ENCODE peak calls at places on chromosome 5, in eight cellular contexts. D, B, M, J, S, I, K and Z are unnamed samples.

GRCh38 chr5:141978389-141978788 is 9.5 kb downstream of the RNF14 start:
- DNase-seq in D (no peak), B (no peak), I (no peak), S (no peak), J (no peak), M (no peak), K (no peak), Z (no peak)

GRCh38 chr5:178098685-178099084 is 14.6 kb upstream of the N4BP3 start:
- DNase-seq in K (no peak), B (no peak), J (no peak), I (no peak), D (no peak), S (no peak), M (no peak), Z (no peak)

GRCh38 chr5:24854350-24854749 is 209.6 kb upstream of the CDH10 start:
- DNase-seq in M (no peak), I (no peak), S (no peak), D (no peak), J (no peak), B (no peak), K (no peak), Z (no peak)

GRCh38 chr5:108801776-108802175 is 54.1 kb downstream of the FER start:
- DNase-seq in D (no peak), J (peak; percentile 9), S (no peak), M (no peak), I (no peak), B (no peak), K (no peak), Z (no peak)

GRCh38 chr5:91311168-91311696 is 71.9 kb downstream of the ARRDC3 start:
- DNase-seq in S (no peak), K (no peak), J (no peak), B (no peak), D (no peak), M (no peak), I (no peak), Z (no peak)

GRCh38 chr5:179110528-179110927 is 50.4 kb downstream of the ZNF354C start:
- DNase-seq in M (no peak), D (peak; percentile 62), S (no peak), K (no peak), B (no peak), J (no peak), I (no peak), Z (no peak)

GRCh38 chr5:72123764-72124163 is 16.5 kb downstream of the MAP1B start:
- DNase-seq in J (no peak), K (no peak), M (no peak), I (no peak), S (no peak), B (no peak), D (no peak), Z (no peak)

GRCh38 chr5:87231037-87231808 is 36.5 kb upstream of the RASA1 start:
- DNase-seq in D (no peak), M (no peak), J (no peak), I (no peak), S (no peak), K (no peak), B (no peak), Z (no peak)

GRCh38 chr5:14222182-14222581 is 79.0 kb downstream of the TRIO start:
- DNase-seq in M (no peak), K (no peak), B (no peak), D (no peak), S (no peak), J (no peak), I (no peak), Z (no peak)

GRCh38 chr5:164053123-164053522 is 547.7 kb downstream of the MAT2B start:
- DNase-seq in I (no peak), D (no peak), S (no peak), B (no peak), J (no peak), K (no peak), M (no peak), Z (no peak)

GRCh38 chr5:72005676-72006075 is 101.6 kb upstream of the MAP1B start:
- DNase-seq in J (no peak), K (no peak), M (no peak), D (no peak), S (no peak), B (no peak), I (no peak), Z (no peak)

GRCh38 chr5:23071682-23072081 is 218.5 kb upstream of the CDH12 start:
- DNase-seq in B (no peak), D (no peak), K (no peak), I (no peak), M (no peak), J (no peak), S (no peak), Z (no peak)

GRCh38 chr5:174533127-174533453 is 191.3 kb upstream of the MSX2 start:
- DNase-seq in J (no peak), M (no peak), B (no peak), D (no peak), K (no peak), S (no peak), I (no peak), Z (no peak)

GRCh38 chr5:6134281-6134680 is 244.1 kb downstream of the MED10 start:
- DNase-seq in K (no peak), I (no peak), M (no peak), J (no peak), S (no peak), D (no peak), B (no peak), Z (no peak)

GRCh38 chr5:1053391-1054017 is 44.9 kb downstream of the NKD2 start:
- DNase-seq in J (no peak), M (no peak), S (no peak), K (no peak), I (no peak), B (no peak), D (no peak), Z (no peak)

GRCh38 chr5:96963267-96963666 is 27.4 kb downstream of the LNPEP start:
- DNase-seq in B (no peak), M (no peak), D (no peak), S (no peak), K (no peak), I (no peak), J (peak; percentile 67), Z (no peak)

GRCh38 chr5:150299571-150300327 is 3.0 kb downstream of the ARSI start:
- DNase-seq in M (no peak), S (no peak), J (no peak), I (no peak), B (no peak), D (no peak), K (no peak), Z (no peak)

GRCh38 chr5:179261301-179262125 is 83.7 kb downstream of the ADAMTS2 start:
- DNase-seq in S (no peak), J (no peak), K (no peak), M (no peak), I (no peak), B (no peak), D (peak; percentile 88), Z (no peak)

GRCh38 chr5:5387192-5387591 is 35.3 kb upstream of the ICE1 start:
- DNase-seq in K (no peak), M (no peak), B (no peak), I (no peak), D (no peak), S (no peak), J (no peak), Z (no peak)

GRCh38 chr5:60903356-60903755 is 41.5 kb downstream of the ERCC8 start:
- DNase-seq in J (no peak), D (no peak), K (no peak), M (no peak), I (no peak), S (no peak), B (no peak), Z (no peak)

GRCh38 chr5:127785098-127785927 is 82.1 kb downstream of the CCDC192 start:
- DNase-seq in I (no peak), B (no peak), S (no peak), K (no peak), M (no peak), J (no peak), D (no peak), Z (no peak)

GRCh38 chr5:61320860-61321259 is 11.2 kb upstream of the ZSWIM6 start:
- DNase-seq in I (no peak), S (no peak), K (no peak), D (no peak), J (peak; percentile 72), M (no peak), B (no peak), Z (no peak)

GRCh38 chr5:73346878-73347408 is 101.6 kb downstream of the FOXD1 start:
- DNase-seq in K (no peak), D (no peak), M (no peak), J (no peak), I (no peak), B (no peak), S (no peak), Z (no peak)

GRCh38 chr5:96942911-96943310 is 7.0 kb downstream of the LNPEP start:
- DNase-seq in M (no peak), J (no peak), B (no peak), K (no peak), I (no peak), D (no peak), S (no peak), Z (no peak)

GRCh38 chr5:55856511-55857246 is 5.5 kb downstream of the IL31RA start:
- DNase-seq in S (no peak), B (no peak), I (no peak), K (no peak), M (no peak), D (no peak), J (peak; percentile 72), Z (no peak)

GRCh38 chr5:154291917-154292316 is 101.4 kb downstream of the GALNT10 start:
- DNase-seq in K (no peak), S (no peak), D (no peak), J (no peak), I (no peak), M (no peak), B (no peak), Z (no peak)

GRCh38 chr5:10612251-10612650 is 48.4 kb downstream of the ANKRD33B start:
- DNase-seq in K (no peak), I (no peak), B (no peak), S (no peak), D (no peak), M (no peak), J (no peak), Z (no peak)

GRCh38 chr5:99060306-99061261 is 131.8 kb upstream of the CHD1 start:
- DNase-seq in J (peak; percentile 80), D (peak; percentile 95), B (peak; percentile 86), S (no peak), M (peak; percentile 50), I (peak; percentile 78), K (no peak), Z (peak; percentile 83)

GRCh38 chr5:128082551-128083032 is 974 bp upstream of the SLC12A2 start:
- DNase-seq in M (no peak), D (no peak), B (no peak), J (no peak), I (no peak), K (no peak), S (no peak), Z (no peak)

GRCh38 chr5:66741394-66741793 is 145.2 kb downstream of the MAST4 start:
- DNase-seq in M (peak; percentile 13), S (no peak), I (peak; percentile 65), D (no peak), K (no peak), B (no peak), J (no peak), Z (no peak)

GRCh38 chr5:35956429-35956828 is 18.0 kb upstream of the CAPSL start:
- DNase-seq in S (no peak), D (no peak), J (no peak), K (no peak), B (no peak), I (no peak), M (no peak), Z (no peak)

GRCh38 chr5:178469975-178470692 is 120.1 kb downstream of the COL23A1 start:
- DNase-seq in J (no peak), S (no peak), D (no peak), B (no peak), M (no peak), K (no peak), I (no peak), Z (no peak)

GRCh38 chr5:27158775-27159174 is 120.4 kb upstream of the CDH9 start:
- DNase-seq in J (no peak), I (no peak), M (no peak), S (no peak), D (no peak), B (no peak), K (no peak), Z (no peak)

GRCh38 chr5:134177197-134178171 is 734 bp upstream of the SKP1 start:
- DNase-seq in D (no peak), K (peak; percentile 35), S (no peak), M (peak; percentile 46), I (peak; percentile 40), B (no peak), J (peak; percentile 80), Z (no peak)